ENCODE peak calls at places on chromosome 9, in five cellular contexts. R, Z, Y, H and Q are unnamed samples.

GRCh38 chr9:27714388-27714787 is 141.1 kb upstream of the C9orf72 start:
- DNase-seq in Y (no peak), R (no peak), H (no peak), Z (no peak), Q (no peak)

GRCh38 chr9:136602193-136602885 is 56.5 kb upstream of the NOTCH1 start:
- DNase-seq in R (no peak), Z (no peak), Y (no peak), H (no peak), Q (no peak)

GRCh38 chr9:3740690-3741419 is 215.1 kb upstream of the RFX3 start:
- DNase-seq in Y (no peak), R (no peak), Z (peak; percentile 39), H (no peak), Q (no peak)

GRCh38 chr9:108972626-108973209 is 38.5 kb downstream of the ABITRAM start:
- DNase-seq in R (no peak), H (no peak), Z (peak; percentile 54), Y (no peak), Q (no peak)

GRCh38 chr9:71769175-71770165 is 1.2 kb upstream of the CEMIP2 start:
- DNase-seq in Z (peak; percentile 52), H (no peak), Y (peak; percentile 78), R (peak; percentile 86), Q (peak; percentile 34)

GRCh38 chr9:127004946-127005769 is 90.6 kb downstream of the RALGPS1 start:
- DNase-seq in Z (peak; percentile 28), Y (no peak), H (no peak), R (no peak), Q (peak; percentile 83)

GRCh38 chr9:75803130-75803529 is 87.3 kb upstream of the PCSK5 start:
- DNase-seq in Y (no peak), H (no peak), R (no peak), Z (peak; percentile 52), Q (no peak)

GRCh38 chr9:20707708-20708107 is 23.6 kb downstream of the FOCAD start:
- DNase-seq in Y (no peak), R (no peak), Z (no peak), H (no peak), Q (no peak)

GRCh38 chr9:89591291-89592200 is 13.3 kb upstream of the GADD45G start:
- DNase-seq in Y (no peak), Z (no peak), H (no peak), R (no peak), Q (no peak)

GRCh38 chr9:89592963-89593775 is 11.6 kb upstream of the GADD45G start:
- DNase-seq in R (no peak), Y (no peak), H (no peak), Z (no peak), Q (no peak)

GRCh38 chr9:89592201-89592815 is 12.5 kb upstream of the GADD45G start:
- DNase-seq in R (no peak), H (no peak), Y (no peak), Z (no peak), Q (no peak)

GRCh38 chr9:89588271-89588879 is 16.4 kb upstream of the GADD45G start:
- DNase-seq in Y (no peak), Z (no peak), H (no peak), R (no peak), Q (no peak)

DNA sequence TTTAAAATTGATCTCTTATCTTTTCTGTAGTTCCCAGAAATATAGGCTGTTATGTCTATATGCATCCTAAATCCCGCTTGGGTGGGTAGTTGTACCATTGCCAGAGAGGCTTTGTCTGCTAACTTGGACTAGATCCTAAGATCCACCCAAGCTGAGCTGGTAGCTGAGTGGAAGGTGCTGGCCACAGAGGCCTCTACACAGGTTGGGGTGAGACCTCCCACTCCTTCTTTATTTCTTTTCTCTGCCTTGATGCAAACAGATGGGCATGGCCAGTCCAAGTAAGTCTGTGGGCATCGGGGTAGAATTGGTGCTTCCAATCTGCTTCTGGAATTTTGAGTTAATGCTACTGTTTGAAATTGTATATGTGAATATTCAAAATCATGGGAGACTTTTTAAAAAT is 14.4 kb upstream of the GADD45G start:
- DNase-seq in Z (no peak), R (no peak), Y (no peak), H (no peak), Q (no peak)
- TF ChIP-seq CTCF in Z (no peak), R (no peak), Y (no peak), H (no peak), Q (no peak)

GRCh38 chr9:113853333-113853732 is 22.8 kb upstream of the ZNF618 start:
- DNase-seq in Z (peak; percentile 2), Y (no peak), H (no peak), R (no peak), Q (no peak)
- TF ChIP-seq CTCF in Z (peak; percentile 54), Y (no peak), H (peak; percentile 13), R (peak; percentile 34), Q (peak; percentile 44)

GRCh38 chr9:124062172-124062571 is 50.6 kb downstream of the LHX2 start:
- DNase-seq in Z (no peak), H (no peak), Y (no peak), R (no peak), Q (no peak)
- TF ChIP-seq CTCF in Z (no peak), H (no peak), Y (no peak), R (no peak), Q (peak; percentile 43)

GRCh38 chr9:2367970-2368369 is 253.6 kb upstream of the VLDLR start:
- DNase-seq in Y (no peak), Z (no peak), R (no peak), H (no peak), Q (no peak)
- TF ChIP-seq CTCF in Y (no peak), Z (peak; percentile 15), R (no peak), H (peak; percentile 6), Q (no peak)

GRCh38 chr9:135300346-135301141 is 179.0 kb upstream of the PPP1R26 start:
- DNase-seq in Z (no peak), R (no peak), H (no peak), Y (no peak), Q (no peak)
- TF ChIP-seq CTCF in Z (no peak), R (no peak), H (no peak), Y (no peak), Q (no peak)

GRCh38 chr9:95738438-95738837 is 137.1 kb upstream of the ERCC6L2 start:
- DNase-seq in Z (no peak), Y (no peak), H (no peak), R (no peak), Q (no peak)

GRCh38 chr9:95733687-95734659 is 141.5 kb upstream of the ERCC6L2 start:
- DNase-seq in Z (no peak), H (no peak), Y (no peak), R (no peak), Q (no peak)

GRCh38 chr9:95736891-95737522 is 138.5 kb upstream of the ERCC6L2 start:
- DNase-seq in Y (no peak), Z (no peak), H (no peak), R (no peak), Q (no peak)

GRCh38 chr9:95735701-95736100 is 139.8 kb upstream of the ERCC6L2 start:
- DNase-seq in H (no peak), Y (no peak), R (no peak), Z (no peak), Q (no peak)

DNA sequence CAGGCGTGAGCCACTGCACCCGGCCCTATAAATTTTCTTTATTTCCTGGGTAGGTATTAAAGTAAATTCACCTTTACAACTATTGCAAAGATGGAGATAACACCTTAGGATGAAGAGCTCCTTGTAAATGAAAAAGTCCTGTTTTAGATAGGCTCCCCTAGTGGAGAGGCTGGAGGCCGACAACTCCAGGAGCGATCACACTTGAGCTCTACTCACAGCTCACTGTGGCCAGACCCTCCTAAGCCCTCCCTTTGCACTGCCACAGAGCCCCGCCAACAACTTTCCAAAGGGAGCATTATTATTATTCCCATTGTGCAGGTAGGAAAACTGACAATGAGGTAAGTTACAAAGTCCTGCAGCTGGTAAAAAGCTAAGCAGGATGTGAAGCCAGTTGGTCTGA is 139.1 kb upstream of the ERCC6L2 start:
- DNase-seq in Z (no peak), Y (no peak), H (no peak), R (no peak), Q (no peak)
- TF ChIP-seq CTCF in Z (peak; percentile 51), Y (no peak), H (peak; percentile 26), R (peak; percentile 12), Q (peak; percentile 25)

GRCh38 chr9:120921751-120922181 is 4.8 kb downstream of the TRAF1 start:
- DNase-seq in R (no peak), Z (no peak), Y (no peak), H (no peak), Q (no peak)
- TF ChIP-seq CTCF in R (no peak), Z (no peak), Y (no peak), H (no peak), Q (no peak)

DNA sequence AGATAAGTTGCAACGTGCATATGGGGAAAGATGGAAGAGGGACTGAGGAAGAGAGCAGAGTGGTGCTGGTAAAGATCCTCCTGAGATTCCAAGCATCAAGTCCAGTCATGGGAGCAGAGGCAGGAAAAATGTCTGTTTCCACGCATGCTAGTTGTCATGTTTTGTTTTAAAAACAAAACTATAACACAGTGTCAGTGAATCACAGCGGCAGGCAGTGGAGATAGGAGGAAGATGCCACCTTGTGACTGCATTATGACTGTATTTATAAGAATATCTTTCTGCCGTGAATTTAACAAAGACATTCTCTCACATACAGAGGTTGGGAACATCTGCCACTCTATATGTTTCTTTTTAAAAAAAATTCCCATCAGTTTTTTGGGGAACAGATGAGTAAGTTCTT is 3.7 kb upstream of the SVEP1 start:
- DNase-seq in R (no peak), Z (peak; percentile 72), H (no peak), Y (no peak), Q (no peak)
- TF ChIP-seq CTCF in R (no peak), Z (peak; percentile 36), H (peak; percentile 11), Y (no peak), Q (no peak)